ENCODE peak calls at places on chromosome 12, in ten cellular contexts. One of them, this sample, is unnamed. For H3K27me3, the result is how much of the 10 kb centered on the place peaks cover.

GRCh38 chr12:113647048-113647447 is 175.4 kb upstream of the LHX5 start:
- DNase-seq in K562: no peak
- DNase-seq in IMR-90: no peak
- DNase-seq in ovary: no peak
- DNase-seq in transverse colon: no peak
- DNase-seq in HCT116: peak
- DNase-seq in uterus: no peak
- DNase-seq in sigmoid colon: no peak
- DNase-seq in testis: peak
- DNase-seq in body of pancreas: no peak
- DNase-seq in this sample: no peak

GRCh38 chr12:72273499-72273837 is 1.3 kb downstream of the TRHDE start:
- DNase-seq in K562: no peak
- DNase-seq in IMR-90: no peak
- DNase-seq in ovary: peak
- DNase-seq in transverse colon: no peak
- DNase-seq in HCT116: no peak
- DNase-seq in uterus: peak
- DNase-seq in sigmoid colon: no peak
- DNase-seq in testis: no peak
- DNase-seq in body of pancreas: no peak
- DNase-seq in this sample: no peak

GRCh38 chr12:20483776-20484175 is 115.4 kb downstream of the PDE3A start:
- DNase-seq in K562: no peak
- DNase-seq in IMR-90: peak
- DNase-seq in ovary: no peak
- DNase-seq in transverse colon: no peak
- DNase-seq in HCT116: no peak
- DNase-seq in uterus: no peak
- DNase-seq in sigmoid colon: no peak
- DNase-seq in testis: no peak
- DNase-seq in body of pancreas: no peak
- DNase-seq in this sample: no peak

GRCh38 chr12:62714409-62715075 is 220.4 kb downstream of the PPM1H start:
- DNase-seq in K562: no peak
- DNase-seq in IMR-90: no peak
- DNase-seq in ovary: peak
- DNase-seq in transverse colon: no peak
- DNase-seq in HCT116: no peak
- DNase-seq in uterus: peak
- DNase-seq in sigmoid colon: no peak
- DNase-seq in testis: no peak
- DNase-seq in body of pancreas: no peak
- DNase-seq in this sample: no peak

GRCh38 chr12:91331371-91331770 is 148.8 kb upstream of the DCN start:
- DNase-seq in K562: no peak
- DNase-seq in IMR-90: no peak
- DNase-seq in ovary: no peak
- DNase-seq in transverse colon: no peak
- DNase-seq in HCT116: no peak
- DNase-seq in uterus: no peak
- DNase-seq in sigmoid colon: no peak
- DNase-seq in testis: no peak
- DNase-seq in body of pancreas: no peak
- DNase-seq in this sample: no peak

GRCh38 chr12:92034858-92035401 is 110.7 kb downstream of the BTG1 start:
- DNase-seq in K562: no peak
- DNase-seq in IMR-90: peak
- DNase-seq in ovary: peak
- DNase-seq in transverse colon: peak
- DNase-seq in HCT116: peak
- DNase-seq in uterus: peak
- DNase-seq in sigmoid colon: peak
- DNase-seq in testis: peak
- DNase-seq in body of pancreas: peak
- DNase-seq in this sample: no peak

GRCh38 chr12:74985986-74986319 is 223.7 kb downstream of the KCNC2 start:
- DNase-seq in K562: no peak
- DNase-seq in IMR-90: no peak
- DNase-seq in ovary: no peak
- DNase-seq in transverse colon: no peak
- DNase-seq in HCT116: no peak
- DNase-seq in uterus: no peak
- DNase-seq in sigmoid colon: peak
- DNase-seq in testis: no peak
- DNase-seq in body of pancreas: no peak
- DNase-seq in this sample: no peak

GRCh38 chr12:550473-551260 is 90.9 kb downstream of the B4GALNT3 start:
- DNase-seq in K562: no peak
- DNase-seq in IMR-90: no peak
- DNase-seq in ovary: no peak
- DNase-seq in transverse colon: no peak
- DNase-seq in HCT116: no peak
- DNase-seq in uterus: no peak
- DNase-seq in sigmoid colon: no peak
- DNase-seq in testis: no peak
- DNase-seq in body of pancreas: no peak
- DNase-seq in this sample: no peak

GRCh38 chr12:10361084-10361483 is 28.8 kb downstream of the KLRK1 start:
- DNase-seq in K562: no peak
- DNase-seq in IMR-90: no peak
- DNase-seq in ovary: no peak
- DNase-seq in transverse colon: no peak
- DNase-seq in HCT116: no peak
- DNase-seq in uterus: no peak
- DNase-seq in sigmoid colon: no peak
- DNase-seq in testis: peak
- DNase-seq in body of pancreas: no peak
- DNase-seq in this sample: no peak

GRCh38 chr12:21774358-21775129 is at the start of gene KCNJ8:
- DNase-seq in K562: peak
- DNase-seq in IMR-90: peak
- DNase-seq in ovary: peak
- DNase-seq in transverse colon: peak
- DNase-seq in HCT116: no peak
- DNase-seq in uterus: peak
- DNase-seq in sigmoid colon: peak
- DNase-seq in testis: peak
- DNase-seq in body of pancreas: peak
- DNase-seq in this sample: no peak

GRCh38 chr12:89346741-89347324 is 5.5 kb downstream of the DUSP6 start:
- DNase-seq in K562: no peak
- DNase-seq in IMR-90: peak
- DNase-seq in ovary: no peak
- DNase-seq in transverse colon: no peak
- DNase-seq in HCT116: peak
- DNase-seq in uterus: peak
- DNase-seq in sigmoid colon: peak
- DNase-seq in testis: no peak
- DNase-seq in body of pancreas: peak
- DNase-seq in this sample: no peak
- TF ChIP-seq POLR2A in K562: no peak
- TF ChIP-seq POLR2A in IMR-90: peak
- TF ChIP-seq POLR2A in ovary: no peak
- TF ChIP-seq POLR2A in transverse colon: no peak
- TF ChIP-seq POLR2A in HCT116: peak
- TF ChIP-seq POLR2A in uterus: no peak
- TF ChIP-seq POLR2A in sigmoid colon: no peak
- TF ChIP-seq POLR2A in testis: no peak
- TF ChIP-seq POLR2A in body of pancreas: no peak
- TF ChIP-seq POLR2A in this sample: no peak

GRCh38 chr12:5433081-5433839 is 1.4 kb downstream of the NTF3 start:
- DNase-seq in K562: no peak
- DNase-seq in IMR-90: peak
- DNase-seq in ovary: peak
- DNase-seq in transverse colon: no peak
- DNase-seq in HCT116: no peak
- DNase-seq in uterus: no peak
- DNase-seq in sigmoid colon: no peak
- DNase-seq in testis: no peak
- DNase-seq in body of pancreas: no peak
- DNase-seq in this sample: no peak

GRCh38 chr12:5430639-5431603 is 987 bp upstream of the NTF3 start:
- DNase-seq in K562: no peak
- DNase-seq in IMR-90: peak
- DNase-seq in ovary: peak
- DNase-seq in transverse colon: no peak
- DNase-seq in HCT116: no peak
- DNase-seq in uterus: no peak
- DNase-seq in sigmoid colon: no peak
- DNase-seq in testis: no peak
- DNase-seq in body of pancreas: no peak
- DNase-seq in this sample: no peak

GRCh38 chr12:5432011-5432400 is at the start of gene NTF3:
- DNase-seq in K562: no peak
- DNase-seq in IMR-90: peak
- DNase-seq in ovary: peak
- DNase-seq in transverse colon: no peak
- DNase-seq in HCT116: no peak
- DNase-seq in uterus: no peak
- DNase-seq in sigmoid colon: no peak
- DNase-seq in testis: peak
- DNase-seq in body of pancreas: no peak
- DNase-seq in this sample: no peak

GRCh38 chr12:5429741-5430557 is 2.0 kb upstream of the NTF3 start:
- DNase-seq in K562: no peak
- DNase-seq in IMR-90: no peak
- DNase-seq in ovary: peak
- DNase-seq in transverse colon: no peak
- DNase-seq in HCT116: no peak
- DNase-seq in uterus: no peak
- DNase-seq in sigmoid colon: no peak
- DNase-seq in testis: no peak
- DNase-seq in body of pancreas: no peak
- DNase-seq in this sample: no peak

DNA sequence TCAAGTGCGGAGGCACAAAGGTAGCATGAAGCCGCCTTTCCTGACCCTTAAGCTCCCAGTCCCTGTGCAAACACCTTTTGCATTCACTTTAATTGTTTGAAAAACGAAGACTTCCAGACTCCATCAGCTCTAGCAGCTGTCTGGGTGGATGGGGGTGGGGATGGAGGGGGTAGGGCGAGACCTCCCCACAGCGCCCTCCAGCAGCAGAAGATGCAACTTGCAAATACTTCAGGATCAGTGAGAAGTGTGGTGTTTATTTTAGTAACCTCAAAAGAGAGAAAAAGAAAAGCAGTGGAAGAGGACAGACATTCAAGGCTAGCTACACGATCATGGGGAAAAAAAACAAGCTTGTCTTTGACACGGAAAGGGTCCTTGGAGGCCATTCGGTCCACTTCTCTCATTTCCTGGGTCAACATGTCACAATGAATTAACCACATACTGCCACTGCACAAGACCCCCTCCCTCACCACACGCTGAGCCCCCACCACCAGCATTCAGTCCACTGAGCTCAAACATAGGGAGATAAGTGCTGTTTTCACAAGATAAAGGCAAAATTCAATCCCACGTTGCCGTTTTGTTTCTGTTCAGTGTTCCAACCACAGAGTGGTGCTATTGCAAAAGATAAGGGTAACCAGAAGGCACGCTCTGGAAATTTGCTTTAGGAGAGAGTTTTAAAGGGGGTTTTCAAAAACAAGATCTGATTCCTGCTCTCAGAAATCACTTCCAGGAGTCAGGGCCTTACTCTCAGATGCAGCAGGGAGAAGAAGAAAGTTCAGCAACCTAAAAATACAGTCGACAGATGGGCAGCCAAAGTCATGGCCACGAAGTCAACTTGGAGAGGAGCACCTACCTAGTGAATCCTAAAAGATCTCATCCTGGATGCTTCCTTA is 3.3 kb upstream of the NTF3 start:
- DNase-seq in K562: peak
- DNase-seq in IMR-90: peak
- DNase-seq in ovary: no peak
- DNase-seq in transverse colon: no peak
- DNase-seq in HCT116: no peak
- DNase-seq in uterus: no peak
- DNase-seq in sigmoid colon: no peak
- DNase-seq in testis: no peak
- DNase-seq in body of pancreas: no peak
- DNase-seq in this sample: no peak
- H3K27me3 ChIP-seq in K562: under half
- H3K27me3 ChIP-seq in IMR-90: under half
- H3K27me3 ChIP-seq in ovary: under half
- H3K27me3 ChIP-seq in transverse colon: half or more
- H3K27me3 ChIP-seq in HCT116: under half
- H3K27me3 ChIP-seq in uterus: under half
- H3K27me3 ChIP-seq in sigmoid colon: half or more
- H3K27me3 ChIP-seq in testis: under half
- H3K27me3 ChIP-seq in body of pancreas: under half
- H3K27me3 ChIP-seq in this sample: under half

DNA sequence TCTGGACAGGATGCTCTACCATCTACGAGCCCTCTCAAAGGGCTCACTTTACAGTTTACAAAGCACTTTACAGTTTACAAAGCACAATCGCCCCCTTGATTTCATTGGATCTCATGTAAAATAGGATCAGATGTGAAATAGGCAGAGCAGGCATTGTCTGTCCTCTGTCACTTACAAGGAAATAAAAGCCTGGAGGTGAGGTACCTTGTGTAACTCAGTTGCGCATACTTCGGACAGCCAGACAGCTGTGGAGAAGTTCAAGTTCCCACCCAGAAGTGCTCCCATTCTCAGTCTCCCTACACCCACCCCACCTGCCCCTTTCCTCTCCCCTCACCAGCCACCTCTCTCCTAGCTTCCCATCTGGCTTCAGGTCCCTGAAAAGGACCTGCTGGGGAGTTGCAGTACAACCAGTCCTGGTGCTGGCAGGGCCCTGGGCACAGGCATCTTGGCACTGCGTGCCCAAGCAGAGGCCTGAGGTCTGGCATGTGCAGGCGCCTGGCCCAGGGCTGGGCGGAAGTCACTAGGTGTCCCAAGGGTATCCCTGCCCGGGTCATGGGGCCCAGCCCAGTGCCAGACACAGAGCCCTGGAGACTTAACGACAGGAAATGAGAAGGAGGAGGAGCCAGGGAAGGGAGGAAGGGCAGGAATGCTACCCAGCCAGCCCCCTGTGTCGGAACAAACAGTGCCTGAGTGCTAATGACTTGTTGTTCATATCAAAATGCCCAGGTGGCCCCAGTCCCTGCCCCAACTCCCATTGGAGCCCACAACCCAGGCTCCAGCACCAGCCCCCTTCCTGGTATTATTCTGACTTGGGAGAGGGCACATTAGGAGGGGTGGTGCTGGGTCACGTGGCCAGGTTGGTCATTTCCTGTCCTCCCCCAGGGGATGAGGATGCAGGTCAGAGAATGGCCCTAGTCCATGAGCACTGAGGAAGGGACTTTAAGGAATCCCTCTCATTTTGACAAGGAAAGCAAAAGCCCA is 5.4 kb downstream of the RAPGEF3 start:
- DNase-seq in K562: no peak
- DNase-seq in IMR-90: no peak
- DNase-seq in ovary: no peak
- DNase-seq in transverse colon: peak
- DNase-seq in HCT116: no peak
- DNase-seq in uterus: no peak
- DNase-seq in sigmoid colon: no peak
- DNase-seq in testis: no peak
- DNase-seq in body of pancreas: peak
- DNase-seq in this sample: no peak
- H3K27ac ChIP-seq in K562: no peak
- H3K27ac ChIP-seq in IMR-90: no peak
- H3K27ac ChIP-seq in ovary: peak
- H3K27ac ChIP-seq in transverse colon: peak
- H3K27ac ChIP-seq in HCT116: peak
- H3K27ac ChIP-seq in uterus: peak
- H3K27ac ChIP-seq in sigmoid colon: peak
- H3K27ac ChIP-seq in testis: peak
- H3K27ac ChIP-seq in body of pancreas: peak
- H3K27ac ChIP-seq in this sample: peak

GRCh38 chr12:77062846-77063461 is 2.4 kb downstream of the E2F7 start:
- DNase-seq in K562: peak
- DNase-seq in IMR-90: peak
- DNase-seq in ovary: no peak
- DNase-seq in transverse colon: no peak
- DNase-seq in HCT116: no peak
- DNase-seq in uterus: no peak
- DNase-seq in sigmoid colon: no peak
- DNase-seq in testis: no peak
- DNase-seq in body of pancreas: no peak
- DNase-seq in this sample: no peak
- TF ChIP-seq POLR2A in K562: no peak
- TF ChIP-seq POLR2A in IMR-90: no peak
- TF ChIP-seq POLR2A in ovary: no peak
- TF ChIP-seq POLR2A in transverse colon: no peak
- TF ChIP-seq POLR2A in HCT116: no peak
- TF ChIP-seq POLR2A in uterus: no peak
- TF ChIP-seq POLR2A in sigmoid colon: no peak
- TF ChIP-seq POLR2A in testis: no peak
- TF ChIP-seq POLR2A in body of pancreas: no peak
- TF ChIP-seq POLR2A in this sample: no peak